ENCODE peak calls at places on chromosome 11, in eight cellular contexts. P, H, E, N, O, B, Y and Q are unnamed samples.

GRCh38 chr11:9774591-9775392 is 110.9 kb downstream of the SWAP70 start:
- DNase-seq in B (no peak), H (no peak), Y (peak), P (peak), E (peak), N (peak), O (peak), Q (peak)

GRCh38 chr11:64181506-64182411 is 4.2 kb upstream of the STIP1 start:
- DNase-seq in O (peak), Y (peak), P (peak), B (peak), E (peak), H (peak), N (peak), Q (peak)

GRCh38 chr11:34204396-34205279 is 99.2 kb downstream of the NAT10 start:
- DNase-seq in H (no peak), N (no peak), B (no peak), E (no peak), Y (no peak), O (no peak), P (no peak), Q (peak)

GRCh38 chr11:64757549-64758329 is 2.0 kb downstream of the PYGM start:
- DNase-seq in P (no peak), E (no peak), N (no peak), O (peak), B (peak), H (peak), Y (no peak), Q (no peak)

GRCh38 chr11:10481567-10482349 is 26.7 kb downstream of the AMPD3 start:
- DNase-seq in E (no peak), B (peak), H (no peak), N (no peak), O (no peak), P (no peak), Y (no peak), Q (no peak)

GRCh38 chr11:1390603-1391164 is 950 bp downstream of the BRSK2 start:
- DNase-seq in H (no peak), Y (no peak), E (peak), N (no peak), O (no peak), P (no peak), B (no peak), Q (no peak)

GRCh38 chr11:123561046-123561781 is 93.2 kb downstream of the SCN3B start:
- DNase-seq in N (no peak), B (no peak), O (no peak), Y (peak), H (no peak), E (no peak), P (peak), Q (peak)

GRCh38 chr11:77250881-77251640 is 50.4 kb downstream of the GDPD4 start:
- DNase-seq in Y (no peak), N (no peak), P (peak), O (no peak), H (no peak), B (no peak), E (peak), Q (peak)

GRCh38 chr11:78961938-78962701 is 387.5 kb upstream of the NARS2 start:
- DNase-seq in H (no peak), O (peak), B (no peak), N (no peak), Y (peak), P (peak), E (no peak), Q (peak)

GRCh38 chr11:59137190-59137589 is 5.5 kb upstream of the FAM111A start:
- DNase-seq in O (no peak), N (no peak), E (no peak), B (no peak), H (no peak), P (no peak), Y (no peak), Q (no peak)

GRCh38 chr11:3816673-3817072 is 8.3 kb downstream of the PGAP2 start:
- DNase-seq in E (no peak), H (no peak), Y (no peak), O (no peak), B (no peak), P (no peak), N (no peak), Q (no peak)

GRCh38 chr11:31720666-31721199 is 90.4 kb downstream of the PAX6 start:
- DNase-seq in E (no peak), N (no peak), Y (peak), P (peak), O (no peak), H (no peak), B (no peak), Q (no peak)

GRCh38 chr11:60895687-60896086 is 10.7 kb downstream of the PRPF19 start:
- DNase-seq in N (no peak), B (no peak), O (no peak), Y (no peak), E (no peak), H (no peak), P (no peak), Q (no peak)

GRCh38 chr11:114775849-114776621 is 97.7 kb downstream of the NXPE2 start:
- DNase-seq in Y (no peak), B (no peak), H (no peak), E (no peak), O (no peak), N (no peak), P (no peak), Q (no peak)

GRCh38 chr11:15806217-15806616 is 550.1 kb downstream of the SOX6 start:
- DNase-seq in P (peak), B (no peak), H (no peak), N (no peak), E (no peak), Y (no peak), O (no peak), Q (no peak)

GRCh38 chr11:74347381-74347780 is 35.9 kb upstream of the P4HA3 start:
- DNase-seq in P (no peak), B (no peak), O (no peak), Y (peak), E (peak), H (no peak), N (no peak), Q (no peak)

GRCh38 chr11:67301951-67302516 is 1.3 kb upstream of the SSH3 start:
- DNase-seq in Y (peak), P (no peak), E (peak), H (peak), B (peak), N (no peak), O (peak), Q (peak)

GRCh38 chr11:35662061-35662648 is 420 bp upstream of the TRIM44 start:
- DNase-seq in E (no peak), H (no peak), O (no peak), P (no peak), B (no peak), N (no peak), Y (no peak), Q (peak)

GRCh38 chr11:73623651-73624050 is 22.7 kb upstream of the PLEKHB1 start:
- DNase-seq in E (no peak), N (no peak), P (no peak), H (no peak), Y (peak), O (no peak), B (no peak), Q (no peak)

GRCh38 chr11:112085822-112086421 is 634 bp downstream of the TIMM8B start:
- DNase-seq in N (no peak), P (no peak), Y (peak), O (no peak), B (no peak), E (peak), H (no peak), Q (peak)

GRCh38 chr11:112087212-112087611 is 539 bp downstream of the SDHD start:
- DNase-seq in N (no peak), B (no peak), Y (no peak), H (no peak), O (no peak), P (no peak), E (no peak), Q (peak)

GRCh38 chr11:112082729-112083128 is 3.8 kb downstream of the TIMM8B start:
- DNase-seq in H (no peak), N (peak), B (no peak), E (peak), P (no peak), Y (peak), O (no peak), Q (peak)

GRCh38 chr11:112086422-112087191 is at the start of the genes SDHD and TIMM8B:
- DNase-seq in Y (peak), H (peak), E (peak), O (peak), N (peak), B (peak), P (peak), Q (peak)
- TF ChIP-seq CTCF in Y (peak), H (no peak), E (peak), O (no peak), N (peak), B (peak), P (peak), Q (peak)

GRCh38 chr11:69311767-69312385 is 17.9 kb downstream of the MYEOV start:
- DNase-seq in P (no peak), O (peak), Y (peak), H (peak), N (no peak), E (peak), B (peak), Q (no peak)

GRCh38 chr11:69312418-69313399 is 18.8 kb downstream of the MYEOV start:
- DNase-seq in Y (no peak), P (peak), O (peak), N (no peak), H (peak), E (no peak), B (peak), Q (no peak)

GRCh38 chr11:69309800-69310280 is 15.9 kb downstream of the MYEOV start:
- DNase-seq in N (no peak), Y (peak), O (peak), E (no peak), B (peak), H (peak), P (peak), Q (no peak)

GRCh38 chr11:69310351-69310750 is 16.4 kb downstream of the MYEOV start:
- DNase-seq in B (peak), N (no peak), P (no peak), Y (no peak), E (no peak), H (peak), O (peak), Q (no peak)

DNA sequence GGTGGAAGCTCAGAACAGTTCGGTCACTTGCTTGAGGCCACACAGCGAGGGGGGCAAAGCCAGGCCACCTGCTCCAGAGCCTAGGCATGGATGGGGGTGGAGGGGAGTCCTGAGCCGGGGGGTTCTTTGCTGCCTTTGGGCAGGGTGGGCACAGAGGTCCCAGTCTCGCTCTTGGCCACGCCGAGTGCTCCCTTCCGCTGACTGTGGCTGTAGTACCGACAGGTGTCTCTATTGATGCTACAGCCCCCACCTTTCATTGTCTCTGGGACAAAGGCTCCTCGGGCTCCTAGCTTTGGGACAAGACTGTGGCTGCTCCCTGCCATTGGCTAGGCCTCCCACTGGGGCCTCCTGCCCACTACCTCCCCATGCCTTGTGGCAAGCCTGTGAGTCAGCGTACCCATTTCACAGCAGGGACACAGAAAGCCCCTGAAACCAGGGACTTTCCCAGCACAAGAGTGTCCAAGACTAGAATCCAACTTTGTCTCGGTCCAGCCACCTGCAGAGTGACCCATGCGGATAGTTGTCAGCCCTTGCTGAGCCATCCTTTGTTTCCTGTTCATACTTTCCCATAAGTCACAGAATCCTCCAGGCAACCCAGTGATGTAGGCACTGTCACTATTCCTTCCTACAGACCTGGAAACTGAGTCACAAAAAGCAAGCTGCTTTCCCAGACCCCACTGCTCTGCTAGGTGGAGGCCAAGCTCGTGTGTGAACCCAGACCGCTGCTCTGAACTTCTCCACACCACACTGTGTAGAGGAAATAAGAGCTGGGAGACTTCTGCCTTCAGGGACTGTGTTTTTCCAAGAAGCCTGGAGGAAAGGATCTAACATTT is 17.2 kb downstream of the MYEOV start:
- DNase-seq in N (no peak), H (peak), O (peak), B (peak), P (no peak), E (no peak), Y (no peak), Q (no peak)
- H3K4me3 ChIP-seq in N (no peak), H (no peak), O (no peak), B (no peak), P (no peak), E (no peak), Y (no peak), Q (no peak)

GRCh38 chr11:65773784-65774411 is 6.9 kb downstream of the AP5B1 start:
- DNase-seq in E (peak), H (peak), B (no peak), N (no peak), Y (no peak), P (no peak), O (peak), Q (peak)
- TF ChIP-seq CTCF in E (no peak), H (no peak), B (no peak), N (peak), Y (peak), P (peak), O (no peak), Q (peak)

DNA sequence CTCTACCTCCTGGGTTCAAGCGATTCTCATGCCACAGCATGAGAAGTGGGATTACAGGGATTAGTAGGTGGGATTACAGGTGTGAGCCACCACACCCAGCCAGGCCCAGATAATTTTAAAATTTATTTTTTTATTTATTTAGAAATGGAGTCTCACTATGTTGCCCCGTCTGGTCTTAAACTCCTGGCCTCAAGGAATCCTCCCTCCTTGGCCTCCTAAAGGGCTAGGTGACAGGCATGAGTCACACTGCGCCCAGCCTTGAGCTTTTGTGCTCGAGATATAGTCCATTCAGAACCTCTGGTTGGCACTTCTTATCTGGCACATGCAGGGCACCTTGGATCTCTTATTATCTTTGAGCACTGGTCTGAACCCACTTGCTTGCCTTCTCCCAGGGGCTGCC is 1.5 kb upstream of the SLC3A2 start:
- DNase-seq in B (no peak), E (no peak), H (no peak), P (no peak), N (no peak), O (no peak), Y (no peak), Q (no peak)
- H3K4me3 ChIP-seq in B (peak), E (no peak), H (no peak), P (peak), N (no peak), O (no peak), Y (no peak), Q (no peak)

GRCh38 chr11:19651654-19652053 is 61.0 kb upstream of the NAV2 start:
- DNase-seq in N (no peak), B (no peak), Y (no peak), P (no peak), E (no peak), O (peak), H (no peak), Q (no peak)
- TF ChIP-seq CTCF in N (no peak), B (no peak), Y (no peak), P (no peak), E (no peak), O (no peak), H (no peak), Q (no peak)

GRCh38 chr11:118531597-118532084 is 649 bp downstream of the TMEM25 start:
- DNase-seq in H (no peak), P (no peak), E (no peak), N (no peak), Y (no peak), B (no peak), O (no peak), Q (no peak)
- H3K4me3 ChIP-seq in H (peak), P (peak), E (peak), N (peak), Y (peak), B (peak), O (no peak), Q (peak)

DNA sequence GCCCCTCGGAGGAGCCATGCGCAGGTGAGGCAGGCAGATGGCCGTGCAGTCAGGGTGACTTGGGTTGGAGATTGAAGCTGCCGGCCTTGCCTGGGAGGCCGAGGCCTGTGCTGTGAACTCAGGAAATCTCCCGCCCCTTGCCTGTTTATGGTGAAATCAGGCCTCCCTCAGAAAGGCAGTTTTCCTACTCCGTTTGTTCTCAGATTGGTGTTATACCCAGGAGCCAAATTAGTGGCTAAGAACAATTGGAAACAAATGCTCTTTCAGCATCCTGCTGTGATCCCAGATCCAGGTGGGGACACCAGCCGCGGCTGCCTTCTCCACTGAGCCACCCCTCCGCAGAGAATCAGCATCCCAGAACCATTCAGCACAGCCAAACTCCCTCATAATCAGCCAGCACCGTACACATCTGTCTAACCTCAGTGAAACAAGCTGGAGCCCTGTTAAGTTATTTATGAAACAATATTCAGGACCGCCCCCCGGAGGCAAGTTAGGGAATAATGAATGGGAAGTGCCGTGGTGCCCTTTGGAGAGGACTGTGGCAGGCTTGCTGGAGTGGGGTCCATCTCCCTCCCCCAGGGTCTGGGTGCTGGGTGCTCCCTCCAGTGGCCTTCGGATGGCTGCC is 60.0 kb downstream of the PKNOX2 start:
- DNase-seq in Y (no peak), H (peak), P (peak), E (peak), O (no peak), B (no peak), N (no peak), Q (peak)
- TF ChIP-seq CTCF in Y (no peak), H (no peak), P (peak), E (peak), O (no peak), B (peak), N (no peak), Q (peak)